ENCODE peak calls at places on chromosomes 11 and 22, in nine cellular contexts. B, I, Y, X, E, O, M, G and U are unnamed samples.

GRCh38 chr11:20051783-20052399 is 108.4 kb downstream of the DBX1 start:
- DNase-seq in I (no peak), B (no peak), E (no peak), X (no peak), O (no peak), Y (no peak), M (no peak), G (no peak), U (no peak)

GRCh38 chr11:24391165-24391564 is 105.7 kb upstream of the LUZP2 start:
- DNase-seq in E (peak), X (peak), I (no peak), O (no peak), Y (no peak), G (no peak), M (peak), B (no peak), U (no peak)

GRCh38 chr11:83070878-83071640 is 638 bp downstream of the RAB30 start:
- DNase-seq in G (no peak), M (peak), Y (peak), B (peak), X (peak), I (no peak), E (no peak), O (no peak), U (peak)

GRCh38 chr11:12769834-12770345 is 95.7 kb downstream of the TEAD1 start:
- DNase-seq in X (no peak), G (no peak), Y (no peak), B (peak), O (no peak), I (peak), E (peak), M (peak), U (no peak)

GRCh38 chr11:71996946-71997345 is 1.8 kb upstream of the IL18BP start:
- DNase-seq in X (no peak), E (no peak), G (no peak), B (no peak), I (no peak), Y (no peak), O (no peak), M (no peak), U (no peak)

GRCh38 chr11:87840786-87841185 is 334.5 kb downstream of the RAB38 start:
- DNase-seq in I (no peak), G (no peak), Y (no peak), M (no peak), X (no peak), E (peak), O (no peak), B (no peak), U (no peak)

GRCh38 chr11:102390667-102391449 is 43.8 kb downstream of the BIRC2 start:
- DNase-seq in X (peak), B (peak), Y (peak), I (peak), O (peak), G (peak), E (peak), M (peak), U (peak)

GRCh38 chr11:111426615-111427014 is 47.5 kb upstream of the POU2AF1 start:
- DNase-seq in M (no peak), I (no peak), X (no peak), Y (no peak), O (no peak), E (no peak), B (no peak), G (no peak), U (no peak)

GRCh38 chr11:19868281-19868821 is 155.7 kb downstream of the NAV2 start:
- DNase-seq in I (no peak), M (peak), E (peak), X (peak), Y (peak), O (no peak), B (peak), G (no peak), U (no peak)

GRCh38 chr11:82775736-82776346 is 42.2 kb upstream of the FAM181B start:
- DNase-seq in O (peak), I (peak), B (peak), G (peak), E (peak), X (peak), M (peak), Y (peak), U (peak)

GRCh38 chr11:8947230-8947943 is 4.6 kb upstream of the ASCL3 start:
- DNase-seq in O (no peak), E (no peak), M (no peak), B (no peak), Y (no peak), G (no peak), I (no peak), X (no peak), U (no peak)

GRCh38 chr22:22372063-22372462 is 127.5 kb downstream of the VPREB1 start:
- DNase-seq in M (no peak), B (no peak), X (no peak), I (no peak), G (no peak), Y (no peak), O (no peak), E (no peak), U (no peak)

DNA sequence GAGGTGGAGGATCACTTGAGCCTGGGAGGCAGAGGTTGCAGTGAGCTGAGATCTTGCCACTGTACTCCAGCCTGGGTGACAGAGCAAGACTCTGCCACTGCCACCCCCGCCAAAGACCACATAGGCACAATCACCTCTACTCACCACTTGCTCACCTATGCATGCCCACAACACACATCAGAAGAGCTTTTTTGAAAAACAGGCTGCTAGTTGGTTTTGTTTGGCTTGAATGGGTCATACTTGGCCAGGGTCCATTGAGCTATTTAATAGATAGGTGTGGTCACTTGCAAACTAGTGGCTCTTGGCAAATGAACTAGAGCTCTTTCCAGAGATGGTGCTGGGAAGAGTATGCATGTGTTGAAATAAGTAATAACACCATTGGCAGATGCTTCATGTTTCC is 80.1 kb downstream of the EMSY start:
- DNase-seq in I (peak), E (peak), O (no peak), M (peak), G (no peak), X (peak), B (no peak), Y (no peak), U (no peak)
- TF ChIP-seq EZH2phosphoT487 in I (no peak), E (no peak), O (no peak), M (no peak), G (no peak), X (no peak), B (no peak), Y (no peak), U (no peak)

GRCh38 chr11:115939104-115939503 is 434.9 kb upstream of the CADM1 start:
- DNase-seq in X (no peak), G (no peak), M (no peak), E (no peak), B (no peak), O (no peak), I (no peak), Y (no peak), U (no peak)
- TF ChIP-seq EZH2phosphoT487 in X (no peak), G (no peak), M (no peak), E (no peak), B (no peak), O (no peak), I (no peak), Y (no peak), U (no peak)

DNA sequence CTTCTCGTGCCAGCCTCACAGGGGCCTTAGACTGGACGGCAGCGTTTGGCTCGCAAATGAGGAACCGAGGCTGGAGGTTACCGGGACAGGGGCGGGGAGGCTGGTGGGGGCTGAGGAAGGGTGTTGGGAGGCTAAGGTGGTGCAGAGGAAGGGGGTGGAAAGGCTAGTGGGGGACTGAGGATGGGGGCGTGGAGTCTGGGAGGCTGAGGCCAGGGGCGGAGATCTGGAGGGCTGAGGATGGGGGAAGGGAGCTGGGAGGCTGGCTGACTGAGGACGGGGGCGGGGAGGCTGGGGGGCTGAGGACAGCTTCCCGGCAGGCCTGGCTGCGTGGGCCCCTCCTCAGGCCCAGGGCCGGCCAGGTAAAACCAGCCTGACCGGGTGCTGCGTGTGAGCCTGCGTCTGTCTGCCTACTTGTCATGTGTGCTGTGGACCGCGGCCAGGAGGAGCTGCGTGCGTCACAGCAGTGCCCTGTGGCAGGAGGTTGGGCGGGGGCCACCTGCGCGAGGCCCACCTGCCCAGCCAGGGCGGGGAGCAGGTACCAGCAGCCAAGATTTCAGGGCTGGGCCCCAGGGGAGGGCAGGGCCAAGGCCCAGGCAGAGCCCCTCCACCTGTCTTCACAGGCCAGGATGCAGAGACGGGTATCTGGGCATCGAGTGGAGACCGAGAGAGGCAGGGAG is 9.4 kb upstream of the PIM3 start:
- DNase-seq in Y (no peak), G (no peak), X (peak), M (no peak), E (peak), I (no peak), O (no peak), B (no peak), U (no peak)
- TF ChIP-seq EZH2phosphoT487 in Y (no peak), G (no peak), X (no peak), M (no peak), E (peak), I (no peak), O (no peak), B (no peak), U (no peak)

DNA sequence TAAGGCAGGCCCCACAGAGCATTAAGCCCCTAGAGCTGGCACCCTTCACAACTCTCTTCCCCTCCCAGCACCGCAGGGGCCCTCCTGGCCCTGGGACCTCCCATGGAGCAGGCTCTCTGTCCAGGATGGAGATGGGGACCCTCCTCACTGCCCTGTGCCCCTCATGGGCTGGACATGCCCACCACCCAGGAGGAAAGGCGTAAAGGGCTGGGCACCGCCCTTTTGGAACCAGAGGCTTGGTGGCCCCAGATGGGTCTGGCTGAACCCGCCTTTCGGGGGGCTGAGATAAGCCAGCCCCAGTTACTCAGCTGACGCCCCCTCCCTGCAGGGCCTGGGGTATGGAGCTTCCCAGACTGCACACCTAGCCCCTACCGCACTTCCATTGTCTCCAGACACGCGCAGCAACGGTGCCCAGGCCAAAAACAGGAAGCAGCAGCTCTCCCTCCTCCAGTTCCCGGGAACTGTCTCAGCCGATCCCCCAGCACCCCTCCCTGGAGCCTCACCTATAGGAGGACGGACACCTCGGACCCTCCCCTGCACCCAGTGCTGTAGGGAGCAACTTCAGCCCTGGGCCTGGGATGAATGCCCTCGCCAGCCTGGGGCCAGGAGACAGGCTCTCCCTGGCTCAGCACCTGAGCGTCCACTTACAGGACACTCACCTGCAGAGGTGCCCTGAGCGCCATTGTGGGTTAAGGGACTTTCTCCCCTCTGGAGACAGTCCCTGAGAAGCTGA is 1.6 kb upstream of the SUSD2 start:
- DNase-seq in X (no peak), M (no peak), E (no peak), Y (no peak), I (no peak), B (no peak), O (no peak), G (no peak), U (no peak)
- TF ChIP-seq EZH2phosphoT487 in X (no peak), M (no peak), E (no peak), Y (no peak), I (no peak), B (no peak), O (no peak), G (no peak), U (no peak)

GRCh38 chr11:68601147-68601546 is 83.2 kb upstream of the GAL start:
- DNase-seq in B (no peak), E (no peak), X (no peak), O (no peak), Y (no peak), I (no peak), M (no peak), G (no peak), U (no peak)
- TF ChIP-seq EZH2phosphoT487 in B (no peak), E (no peak), X (no peak), O (no peak), Y (no peak), I (no peak), M (no peak), G (no peak), U (no peak)

GRCh38 chr22:25777411-25777810 is 35.4 kb downstream of the MYO18B start:
- DNase-seq in O (no peak), B (no peak), E (no peak), X (no peak), Y (no peak), I (no peak), G (no peak), M (no peak), U (no peak)

GRCh38 chr22:25775501-25775900 is 33.5 kb downstream of the MYO18B start:
- DNase-seq in G (no peak), X (no peak), I (no peak), E (no peak), O (no peak), M (peak), Y (peak), B (peak), U (peak)

GRCh38 chr22:25777870-25778269 is 35.9 kb downstream of the MYO18B start:
- DNase-seq in E (peak), B (peak), G (no peak), Y (peak), O (peak), I (peak), M (peak), X (peak), U (peak)

GRCh38 chr22:25772288-25772687 is 30.3 kb downstream of the MYO18B start:
- DNase-seq in B (no peak), G (no peak), Y (no peak), X (no peak), I (no peak), E (no peak), O (no peak), M (no peak), U (no peak)

GRCh38 chr22:25774575-25775026 is 32.6 kb downstream of the MYO18B start:
- DNase-seq in I (no peak), O (peak), X (no peak), B (peak), G (no peak), E (peak), M (peak), Y (peak), U (peak)
- TF ChIP-seq EZH2phosphoT487 in I (no peak), O (no peak), X (no peak), B (no peak), G (no peak), E (no peak), M (no peak), Y (no peak), U (no peak)

DNA sequence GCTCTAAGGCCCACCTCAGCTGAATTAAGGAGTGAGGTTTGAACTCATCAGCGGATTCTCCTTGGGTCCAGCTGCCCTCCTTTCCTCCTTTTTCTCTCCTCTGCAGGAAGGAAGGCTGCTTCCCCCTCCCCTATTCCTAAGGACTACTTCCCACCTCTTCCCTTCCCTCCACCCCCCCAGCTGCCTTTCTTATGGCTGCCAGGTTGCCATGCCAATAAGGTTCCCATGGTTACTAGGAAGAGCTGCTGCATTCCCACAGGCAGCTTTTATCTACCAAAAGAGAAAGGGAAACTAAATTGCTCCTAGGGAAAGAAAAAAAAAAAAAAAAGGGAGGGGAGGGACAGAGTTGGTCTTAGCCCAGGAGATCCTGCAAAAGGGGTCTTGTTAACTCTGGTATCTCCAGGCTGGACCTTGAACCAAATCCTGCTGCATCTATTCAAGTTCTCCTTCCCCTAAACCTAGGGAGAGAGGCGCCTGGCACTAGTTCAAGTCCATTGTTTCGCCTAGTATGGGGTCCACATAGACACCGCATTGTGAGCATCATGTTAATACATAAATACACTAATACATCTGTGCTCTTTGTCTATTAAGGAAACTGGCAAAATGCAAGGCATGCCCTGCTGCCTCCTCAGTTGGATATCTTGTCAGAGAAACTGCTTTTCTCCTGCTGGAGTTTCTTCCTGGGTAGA is 21.2 kb upstream of the FEZ1 start:
- DNase-seq in Y (peak), E (no peak), O (no peak), X (peak), M (peak), I (no peak), G (peak), B (peak), U (peak)
- TF ChIP-seq EZH2phosphoT487 in Y (no peak), E (no peak), O (no peak), X (no peak), M (no peak), I (no peak), G (no peak), B (no peak), U (no peak)

DNA sequence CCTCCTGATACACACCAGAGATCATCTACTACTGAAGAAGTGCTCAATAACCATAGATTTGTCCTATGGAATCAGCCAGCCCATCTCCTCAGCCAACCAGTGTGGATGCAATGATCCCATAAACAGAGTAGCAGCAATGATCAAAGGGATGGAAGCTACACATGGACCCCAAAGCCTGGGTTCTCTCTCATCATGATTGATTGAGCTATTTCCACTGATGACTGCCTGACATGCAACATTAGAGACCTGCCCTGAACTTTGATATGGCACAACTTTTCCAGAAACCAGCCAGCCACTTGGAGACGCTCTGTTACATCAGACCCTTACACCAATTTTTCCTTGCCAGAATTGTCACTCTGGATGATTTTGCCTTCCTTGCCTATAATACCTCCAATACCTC is 471.6 kb downstream of the BUD13 start:
- DNase-seq in I (no peak), G (no peak), E (no peak), Y (no peak), B (no peak), X (no peak), O (no peak), M (no peak), U (no peak)
- TF ChIP-seq EZH2phosphoT487 in I (no peak), G (no peak), E (no peak), Y (no peak), B (no peak), X (no peak), O (no peak), M (no peak), U (no peak)